ENCODE peak calls at places on chromosome X, in nine cellular contexts. Y is sigmoid colon, E is suprapubic skin, T is transverse colon, P is stomach, Z is H1, X is HepG2, J is K562, F is GM12878. O is an unnamed sample.
A peak's percentile ranks its signal among the peaks of the same experiment; 100 is the strongest.

GRCh38 chrX:103586314-103586646 is 965 bp downstream of the TCEAL4 start:
- DNase-seq in Y (no peak), E (no peak), T (no peak), P (peak; percentile 29), Z (no peak), X (no peak), J (no peak), F (no peak), O (no peak)

GRCh38 chrX:19515615-19516105 is 352 bp upstream of the MAP3K15 start:
- DNase-seq in Y (no peak), E (no peak), T (no peak), P (no peak), Z (no peak), X (no peak), J (no peak), F (no peak), O (no peak)

GRCh38 chrX:7574325-7574724 is 268.6 kb upstream of the VCX start:
- DNase-seq in Y (no peak), E (no peak), T (no peak), P (no peak), Z (no peak), X (peak; percentile 14), J (no peak), F (no peak), O (no peak)

GRCh38 chrX:153984351-153985178 is 12.0 kb downstream of the TMEM187 start:
- DNase-seq in Y (no peak), E (no peak), T (no peak), P (no peak), Z (no peak), X (no peak), J (peak; percentile 55), F (no peak), O (no peak)

GRCh38 chrX:40960041-40960440 is 125.2 kb upstream of the USP9X start:
- DNase-seq in Y (no peak), E (no peak), T (no peak), P (no peak), Z (no peak), X (no peak), J (no peak), F (no peak), O (no peak)

GRCh38 chrX:147550217-147550616 is 361.5 kb upstream of the FMR1 start:
- DNase-seq in Y (no peak), E (no peak), T (no peak), P (no peak), Z (no peak), X (peak; percentile 1), J (no peak), F (no peak), O (no peak)

GRCh38 chrX:14886252-14886651 is 13.0 kb downstream of the MOSPD2 start:
- DNase-seq in Y (no peak), E (no peak), T (no peak), P (no peak), Z (no peak), X (no peak), J (no peak), F (no peak), O (no peak)

GRCh38 chrX:119236599-119237525 is 777 bp downstream of the PGRMC1 start:
- DNase-seq in Y (peak; percentile 74), E (peak; percentile 68), T (peak; percentile 50), P (peak; percentile 32), Z (no peak), X (no peak), J (peak; percentile 44), F (no peak), O (no peak)

GRCh38 chrX:28379142-28379541 is 208.1 kb upstream of the IL1RAPL1 start:
- DNase-seq in Y (no peak), E (no peak), T (no peak), P (no peak), Z (no peak), X (no peak), J (no peak), F (no peak), O (no peak)

GRCh38 chrX:77014655-77015377 is 432.4 kb upstream of the FGF16 start:
- DNase-seq in Y (no peak), E (no peak), T (no peak), P (no peak), Z (no peak), X (peak; percentile 74), J (no peak), F (no peak), O (no peak)

GRCh38 chrX:100654256-100654655 is 10.3 kb downstream of the SRPX2 start:
- DNase-seq in Y (no peak), E (no peak), T (no peak), P (no peak), Z (no peak), X (no peak), J (no peak), F (no peak), O (no peak)

GRCh38 chrX:76183289-76184057 is 10.6 kb downstream of the PBDC1 start:
- DNase-seq in Y (no peak), E (no peak), T (no peak), P (no peak), Z (no peak), X (peak; percentile 59), J (no peak), F (no peak), O (no peak)

GRCh38 chrX:134604701-134605271 is 53.5 kb downstream of the PLAC1 start:
- DNase-seq in Y (no peak), E (no peak), T (no peak), P (peak; percentile 74), Z (no peak), X (no peak), J (no peak), F (no peak), O (no peak)

GRCh38 chrX:134566506-134566905 is 91.8 kb downstream of the PLAC1 start:
- DNase-seq in Y (no peak), E (no peak), T (no peak), P (no peak), Z (no peak), X (no peak), J (no peak), F (no peak), O (no peak)

GRCh38 chrX:63275127-63275526 is 76.0 kb downstream of the SPIN4 start:
- DNase-seq in Y (no peak), E (no peak), T (peak; percentile 14), P (no peak), Z (no peak), X (peak; percentile 4), J (peak; percentile 18), F (peak; percentile 7), O (no peak)

GRCh38 chrX:85698921-85699320 is 319.5 kb upstream of the POF1B start:
- DNase-seq in Y (no peak), E (no peak), T (no peak), P (no peak), Z (no peak), X (no peak), J (no peak), F (no peak), O (no peak)

GRCh38 chrX:20042221-20042620 is 51.4 kb upstream of the BCLAF3 start:
- DNase-seq in Y (no peak), E (no peak), T (no peak), P (no peak), Z (no peak), X (no peak), J (no peak), F (no peak), O (no peak)

GRCh38 chrX:117713411-117713810 is 403.2 kb downstream of the KLHL13 start:
- DNase-seq in Y (no peak), E (no peak), T (no peak), P (no peak), Z (no peak), X (peak; percentile 35), J (no peak), F (no peak), O (no peak)
- TF ChIP-seq POLR2A in Y (no peak), E (no peak), T (no peak), P (no peak), Z (no peak), X (no peak), J (no peak), F (no peak), O (no peak)

DNA sequence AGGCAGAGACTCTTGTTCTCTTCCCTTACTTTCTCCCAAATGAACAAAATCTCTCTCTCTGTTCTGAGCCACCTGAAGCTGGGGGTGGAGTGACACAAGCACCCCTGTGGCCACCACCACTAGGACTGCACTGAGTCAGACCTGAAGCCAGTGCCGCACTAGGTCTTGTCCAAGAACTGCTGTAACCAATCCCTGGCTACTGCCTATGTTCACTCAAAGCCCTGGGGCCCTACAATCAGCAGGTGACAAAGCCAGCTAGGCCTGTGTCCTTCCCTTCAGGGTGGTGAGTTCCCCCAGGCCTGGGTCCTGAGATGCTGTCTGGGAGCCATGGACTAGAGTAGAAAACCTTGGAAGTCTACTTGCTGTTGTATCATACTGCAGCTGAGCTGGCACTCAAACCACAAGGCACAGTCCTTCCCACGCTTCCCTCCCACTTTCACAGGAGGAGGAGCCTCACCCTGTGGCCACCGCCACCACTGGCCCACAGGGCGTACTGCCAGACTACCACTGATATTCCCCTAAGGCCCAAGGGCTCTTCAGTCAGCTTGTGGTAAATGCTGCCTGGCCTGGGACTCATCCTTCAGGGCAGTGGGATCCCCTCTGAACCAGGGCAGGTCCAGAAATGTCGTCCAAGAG is 119.1 kb downstream of the RTL9 start:
- DNase-seq in Y (no peak), E (no peak), T (no peak), P (no peak), Z (no peak), X (no peak), J (no peak), F (no peak), O (no peak)
- TF ChIP-seq EP300 in Y (no peak), E (no peak), T (no peak), P (no peak), Z (no peak), X (no peak), J (no peak), F (no peak), O (no peak)

DNA sequence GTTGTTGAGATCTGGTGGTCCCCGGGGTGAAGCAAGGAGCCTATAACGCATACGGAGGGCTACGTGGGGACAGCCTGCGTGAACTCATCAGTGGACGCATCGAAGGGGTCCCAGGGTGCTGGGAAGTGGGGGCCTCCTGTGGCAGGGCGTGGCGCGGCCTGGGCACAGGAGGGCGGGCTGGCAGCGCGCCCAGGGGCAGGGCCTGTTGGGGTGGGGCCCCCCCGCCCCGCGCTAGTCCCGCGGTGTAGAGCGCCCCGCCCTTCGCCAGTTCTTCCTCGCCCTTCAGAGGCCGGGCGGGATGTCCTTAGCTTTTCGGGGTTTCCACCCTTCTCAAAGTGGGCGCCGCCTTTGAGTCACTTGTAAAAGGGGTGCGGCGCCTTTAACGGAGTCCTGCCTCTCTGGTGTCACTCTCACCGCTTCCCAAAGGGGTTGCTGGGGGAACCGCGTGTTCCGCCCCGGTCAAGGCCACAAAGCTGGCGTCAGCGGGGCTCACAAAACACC is 632 bp downstream of the PLP2 start:
- DNase-seq in Y (peak; percentile 90), E (peak; percentile 83), T (peak; percentile 85), P (peak; percentile 74), Z (no peak), X (no peak), J (peak; percentile 53), F (no peak), O (no peak)
- TF ChIP-seq POLR2AphosphoS5 in Y (peak; percentile 52), E (peak; percentile 29), T (peak; percentile 53), P (no peak), Z (no peak), X (no peak), J (no peak), F (no peak), O (peak; percentile 68)

DNA sequence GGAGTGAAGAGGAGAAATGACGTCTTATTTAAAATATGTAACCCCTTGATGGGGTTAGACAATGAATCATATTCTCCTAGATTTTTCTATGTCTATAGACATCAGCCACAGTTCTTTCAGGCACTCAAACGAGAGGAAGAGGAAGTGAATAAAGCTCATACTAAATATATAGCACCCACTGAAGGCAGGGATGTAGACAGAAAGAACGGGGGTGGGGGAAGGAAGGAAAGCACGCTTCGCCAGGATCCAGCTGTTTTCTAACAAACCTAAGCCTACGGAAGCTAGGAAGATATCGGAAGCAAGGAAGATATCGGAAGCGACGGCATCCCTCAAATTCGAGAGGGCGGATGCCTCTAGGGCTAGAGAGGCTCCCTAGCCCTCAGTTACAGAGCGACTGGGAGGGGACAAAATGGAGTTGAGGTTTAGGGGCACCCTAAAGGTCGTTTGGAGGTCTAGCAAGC is 708 bp downstream of the ACSL4 start:
- DNase-seq in Y (no peak), E (no peak), T (no peak), P (no peak), Z (no peak), X (no peak), J (peak; percentile 18), F (no peak), O (no peak)
- TF ChIP-seq POLR2A in Y (no peak), E (no peak), T (peak; percentile 18), P (no peak), Z (no peak), X (no peak), J (no peak), F (no peak), O (no peak)

O was measured in esophagus muscularis mucosa.